ENCODE peak calls at places on chromosome 7, in six cellular contexts. G is astrocyte of the spinal cord, K is heart right ventricle, F is cardiac fibroblast, Q is esophagus muscularis mucosa, L is kidney epithelial cell. T is an unnamed sample.

GRCh38 chr7:47405921-47406765 is 175.8 kb downstream of the TNS3 start:
- DNase-seq in G (peak), K (peak), F (peak), Q (no peak), L (no peak), T (peak)

GRCh38 chr7:66804001-66804400 is 63.5 kb downstream of the RABGEF1 start:
- DNase-seq in G (peak), K (no peak), F (no peak), Q (no peak), L (no peak), T (no peak)

GRCh38 chr7:37216156-37216839 is 232.4 kb downstream of the ELMO1 start:
- DNase-seq in G (no peak), K (peak), F (no peak), Q (peak), L (no peak), T (no peak)

GRCh38 chr7:18535811-18536413 is 40.4 kb downstream of the HDAC9 start:
- DNase-seq in G (no peak), K (no peak), F (no peak), Q (no peak), L (no peak), T (no peak)

GRCh38 chr7:31122649-31123058 is 70.5 kb downstream of the ADCYAP1R1 start:
- DNase-seq in G (peak), K (peak), F (peak), Q (peak), L (peak), T (peak)

GRCh38 chr7:148325208-148325607 is 265.4 kb upstream of the C7orf33 start:
- DNase-seq in G (no peak), K (no peak), F (no peak), Q (no peak), L (no peak), T (no peak)

GRCh38 chr7:99422091-99422624 is 13.4 kb downstream of the BUD31 start:
- DNase-seq in G (no peak), K (no peak), F (no peak), Q (no peak), L (no peak), T (no peak)

GRCh38 chr7:158863611-158864506 is 7.5 kb downstream of the DYNC2I1 start:
- DNase-seq in G (peak), K (peak), F (peak), Q (no peak), L (peak), T (no peak)

GRCh38 chr7:36484265-36484664 is 94.6 kb downstream of the ANLN start:
- DNase-seq in G (no peak), K (no peak), F (no peak), Q (no peak), L (no peak), T (no peak)

GRCh38 chr7:130099331-130099730 is 29.0 kb downstream of the KLHDC10 start:
- DNase-seq in G (no peak), K (no peak), F (no peak), Q (no peak), L (no peak), T (no peak)

GRCh38 chr7:104179178-104179577 is 28.6 kb downstream of the ORC5 start:
- DNase-seq in G (peak), K (no peak), F (peak), Q (no peak), L (no peak), T (no peak)

GRCh38 chr7:107580716-107581383 is 804 bp downstream of the BCAP29 start:
- DNase-seq in G (no peak), K (no peak), F (no peak), Q (no peak), L (no peak), T (no peak)

GRCh38 chr7:19144661-19145428 is at the start of gene FERD3L:
- DNase-seq in G (no peak), K (no peak), F (no peak), Q (no peak), L (no peak), T (no peak)

GRCh38 chr7:137967143-137968018 is 34.5 kb downstream of the CREB3L2 start:
- DNase-seq in G (peak), K (no peak), F (peak), Q (no peak), L (no peak), T (peak)

GRCh38 chr7:19776981-19777380 is 3.6 kb upstream of the TMEM196 start:
- DNase-seq in G (no peak), K (no peak), F (no peak), Q (no peak), L (no peak), T (no peak)

GRCh38 chr7:44461387-44461786 is 29.1 kb downstream of the NUDCD3 start:
- DNase-seq in G (peak), K (no peak), F (peak), Q (no peak), L (no peak), T (no peak)

GRCh38 chr7:127655720-127656119 is 3.7 kb downstream of the SND1 start:
- DNase-seq in G (no peak), K (no peak), F (no peak), Q (no peak), L (no peak), T (no peak)

GRCh38 chr7:158985583-158985982 is 129.2 kb downstream of the DYNC2I1 start:
- DNase-seq in G (no peak), K (no peak), F (no peak), Q (no peak), L (no peak), T (no peak)

GRCh38 chr7:130982160-130982638 is 248.2 kb upstream of the KLF14 start:
- DNase-seq in G (peak), K (no peak), F (peak), Q (no peak), L (no peak), T (no peak)

GRCh38 chr7:149140784-149141183 is 6.5 kb upstream of the ZNF398 start:
- DNase-seq in G (no peak), K (no peak), F (peak), Q (no peak), L (no peak), T (no peak)

GRCh38 chr7:16891338-16891737 is 9.6 kb upstream of the AGR3 start:
- DNase-seq in G (peak), K (peak), F (peak), Q (no peak), L (no peak), T (no peak)

GRCh38 chr7:43868681-43869017 is 668 bp downstream of the MRPS24 start:
- DNase-seq in G (no peak), K (no peak), F (no peak), Q (no peak), L (no peak), T (no peak)

GRCh38 chr7:120272261-120272895 is 597 bp upstream of the KCND2 start:
- DNase-seq in G (peak), K (no peak), F (peak), Q (no peak), L (peak), T (peak)

GRCh38 chr7:7181519-7182155 is 707 bp upstream of the C1GALT1 start:
- DNase-seq in G (no peak), K (peak), F (no peak), Q (no peak), L (no peak), T (peak)
- TF ChIP-seq CTCF in G (no peak), K (no peak), F (no peak), Q (no peak), L (peak), T (no peak)

DNA sequence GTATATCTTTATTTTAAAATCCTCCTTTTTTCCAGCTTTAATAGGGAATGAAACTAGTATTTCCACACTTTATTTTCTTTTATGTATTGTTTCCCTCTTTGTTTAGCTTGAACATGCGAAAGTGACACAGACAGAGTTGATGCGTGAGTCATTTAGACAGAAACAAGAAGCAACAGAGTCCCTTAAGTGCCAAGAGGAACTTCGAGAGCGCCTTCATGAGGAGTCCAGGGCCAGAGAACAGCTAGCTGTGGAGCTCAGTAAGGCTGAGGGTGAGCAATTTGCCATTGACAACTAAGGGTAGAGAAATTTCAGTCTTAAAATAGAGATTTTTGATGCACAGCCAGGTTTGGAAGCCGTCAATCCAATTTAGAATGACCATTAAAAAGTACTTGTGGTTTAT is 73.1 kb downstream of the CYP51A1 start:
- DNase-seq in G (no peak), K (no peak), F (no peak), Q (no peak), L (no peak), T (no peak)
- H3K4me3 ChIP-seq in G (no peak), K (no peak), F (no peak), Q (no peak), L (no peak), T (no peak)

GRCh38 chr7:132154248-132154647 is 422.0 kb downstream of the PLXNA4 start:
- DNase-seq in G (no peak), K (no peak), F (no peak), Q (no peak), L (no peak), T (no peak)
- TF ChIP-seq CTCF in G (no peak), K (no peak), F (no peak), Q (no peak), L (no peak), T (no peak)

DNA sequence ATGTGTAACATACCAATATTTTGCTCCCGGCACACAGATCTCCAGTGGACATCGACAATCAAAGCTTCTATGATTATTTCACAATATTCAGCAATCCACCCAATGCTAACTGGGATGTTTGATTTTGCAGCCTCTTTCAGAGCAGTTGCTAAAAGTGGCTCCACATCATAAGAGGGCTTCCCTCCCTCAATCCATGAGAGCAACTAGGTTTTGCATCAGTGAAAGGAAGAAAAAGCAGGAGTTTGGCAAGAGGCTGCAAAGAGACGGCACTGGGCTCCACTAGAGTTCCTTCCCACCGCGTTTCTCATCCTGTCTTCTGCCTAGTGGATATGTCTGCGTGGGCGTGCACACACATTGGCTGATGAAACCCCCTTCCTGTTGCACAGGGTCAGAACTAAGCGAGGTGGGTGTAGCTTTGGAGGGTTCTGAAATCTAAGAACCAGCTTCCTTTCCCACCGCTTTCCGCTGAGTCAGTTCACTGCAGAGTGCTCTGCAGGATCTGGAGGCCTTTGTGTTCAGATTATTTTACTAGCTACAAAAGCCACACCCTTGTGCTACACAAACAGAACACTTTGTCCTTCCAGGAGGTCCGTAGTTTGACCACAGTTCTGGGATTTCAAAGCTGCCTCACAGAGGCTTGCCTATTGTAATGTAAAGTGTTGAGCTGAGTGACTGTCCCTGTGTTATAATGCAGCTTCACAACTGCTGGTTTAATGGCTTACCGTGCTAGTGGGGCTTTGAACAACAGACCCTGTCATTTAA is 28.1 kb downstream of the ARL4A start:
- DNase-seq in G (peak), K (peak), F (peak), Q (peak), L (peak), T (no peak)
- H3K4me3 ChIP-seq in G (peak), K (no peak), F (peak), Q (no peak), L (no peak), T (no peak)

DNA sequence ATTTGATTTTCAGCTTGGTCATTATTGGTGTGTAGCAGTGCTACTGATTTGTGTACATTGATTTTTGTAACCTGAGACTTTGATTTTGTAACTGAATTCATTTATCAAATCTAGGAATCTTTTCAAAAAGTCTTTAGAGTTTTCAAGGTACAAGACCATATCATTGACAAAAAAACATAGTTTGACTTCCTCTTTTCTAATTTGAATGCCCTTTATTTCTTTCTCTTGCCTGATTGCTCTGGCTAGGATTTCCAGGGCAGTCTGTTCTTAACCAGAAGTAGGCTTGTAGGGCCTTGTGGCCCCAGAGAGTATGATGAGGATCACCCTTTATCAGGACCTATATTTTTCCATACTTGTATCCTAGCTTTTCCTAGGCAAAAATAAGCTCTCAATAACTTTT is 234.5 kb upstream of the FZD1 start:
- DNase-seq in G (no peak), K (no peak), F (no peak), Q (no peak), L (no peak), T (no peak)
- TF ChIP-seq CTCF in G (no peak), K (no peak), F (no peak), Q (no peak), L (no peak), T (no peak)

GRCh38 chr7:27138987-27139334 is 4.5 kb downstream of the HOXA5 start:
- DNase-seq in G (no peak), K (no peak), F (no peak), Q (no peak), L (no peak), T (no peak)
- H3K4me3 ChIP-seq in G (peak), K (no peak), F (no peak), Q (peak), L (peak), T (peak)